ENCODE peak calls at places on chromosomes 7 and 10, in five cellular contexts. V is NCI-H2227 treated with DMSO at 0.1 percent for 48 hours; D is stimulated activated CD4-positive, alpha-beta T cell treated with anti-CD3 and anti-CD28 coated beads, TNF-alpha, amount 100 ng/mL, for 24 hours; A is fibroblast of pulmonary artery; T is T-helper 2 cell. Z is an unnamed sample.

GRCh38 chr7:117654780-117655179 is 175.0 kb downstream of the CFTR start:
- DNase-seq in V (no peak), T (no peak), A (peak; percentile 51), D (no peak), Z (no peak)

GRCh38 chr10:33735463-33735862 is 401.0 kb upstream of the NRP1 start:
- DNase-seq in V (no peak), A (peak; percentile 25), T (no peak), D (no peak), Z (peak; percentile 82)

GRCh38 chr10:79409038-79410035 is 36.1 kb downstream of the ZCCHC24 start:
- DNase-seq in A (no peak), T (no peak), V (no peak), D (no peak), Z (no peak)

GRCh38 chr7:135758531-135758932 is 9.9 kb upstream of the FAM180A start:
- DNase-seq in V (no peak), T (no peak), D (no peak), A (peak; percentile 77), Z (no peak)

GRCh38 chr10:88990528-88991160 is at the start of gene FAS:
- DNase-seq in D (peak; percentile 54), T (peak; percentile 66), A (peak; percentile 78), V (no peak), Z (peak; percentile 66)

GRCh38 chr7:96658011-96658391 is 51.6 kb downstream of the SEM1 start:
- DNase-seq in D (no peak), A (no peak), T (no peak), V (no peak), Z (no peak)

GRCh38 chr10:18606051-18606730 is 45.2 kb downstream of the NSUN6 start:
- DNase-seq in A (no peak), D (no peak), V (no peak), T (no peak), Z (no peak)

GRCh38 chr7:70498232-70498631 is 633.7 kb upstream of the GALNT17 start:
- DNase-seq in A (no peak), T (no peak), V (no peak), D (no peak), Z (no peak)

GRCh38 chr10:1361411-1362105 is 305.4 kb downstream of the WDR37 start:
- DNase-seq in T (no peak), D (no peak), A (no peak), V (no peak), Z (no peak)

GRCh38 chr10:28359334-28359733 is 56.5 kb upstream of the MPP7 start:
- DNase-seq in A (no peak), T (no peak), V (no peak), D (no peak), Z (peak; percentile 30)

GRCh38 chr7:140054751-140055150 is 8.0 kb downstream of the PARP12 start:
- DNase-seq in A (no peak), T (no peak), D (no peak), V (no peak), Z (no peak)

GRCh38 chr10:122054046-122055025 is 65.4 kb downstream of the TACC2 start:
- DNase-seq in V (no peak), T (no peak), A (peak; percentile 84), D (no peak), Z (peak; percentile 67)

GRCh38 chr10:103493362-103493871 is at the start of gene NEURL1:
- DNase-seq in D (no peak), T (no peak), V (peak; percentile 2), A (no peak), Z (no peak)

GRCh38 chr10:73405556-73405955 is 8.3 kb downstream of the ANXA7 start:
- DNase-seq in T (no peak), D (no peak), V (no peak), A (no peak), Z (no peak)

GRCh38 chr7:1160665-1161010 is 642 bp upstream of the ZFAND2A start:
- DNase-seq in D (no peak), V (no peak), A (no peak), T (no peak), Z (no peak)

GRCh38 chr10:96366508-96366907 is 7.7 kb upstream of the OPALIN start:
- DNase-seq in V (no peak), A (no peak), D (no peak), T (no peak), Z (peak; percentile 75)

GRCh38 chr7:29282819-29283414 is 88.3 kb downstream of the CHN2 start:
- DNase-seq in D (no peak), A (no peak), V (no peak), T (no peak), Z (no peak)

GRCh38 chr7:149719050-149719899 is 54.1 kb downstream of the ZNF467 start:
- DNase-seq in D (no peak), A (peak; percentile 70), T (no peak), V (no peak), Z (no peak)

GRCh38 chr7:76397409-76398183 is 11.9 kb downstream of the SSC4D start:
- DNase-seq in V (peak; percentile 63), T (peak; percentile 76), D (peak; percentile 72), A (peak; percentile 71), Z (peak; percentile 78)

GRCh38 chr10:3978174-3978573 is 193.2 kb upstream of the KLF6 start:
- DNase-seq in T (no peak), A (peak; percentile 33), D (no peak), V (no peak), Z (peak; percentile 57)

GRCh38 chr10:11631890-11632587 is 20.6 kb upstream of the USP6NL start:
- DNase-seq in A (no peak), T (no peak), D (no peak), V (no peak), Z (no peak)

GRCh38 chr7:93530701-93531100 is 43.8 kb downstream of the CALCR start:
- DNase-seq in T (no peak), V (no peak), A (no peak), D (no peak), Z (no peak)

GRCh38 chr10:80473692-80474596 is 19.8 kb downstream of the TSPAN14 start:
- DNase-seq in V (no peak), T (no peak), A (no peak), D (no peak), Z (no peak)

GRCh38 chr7:43294080-43294630 is 181.7 kb downstream of the HECW1 start:
- DNase-seq in A (peak; percentile 78), D (no peak), T (no peak), V (no peak), Z (peak; percentile 84)

GRCh38 chr10:131693766-131694165 is 207.0 kb upstream of the PPP2R2D start:
- DNase-seq in A (no peak), D (no peak), V (no peak), T (no peak), Z (no peak)

GRCh38 chr7:4830176-4830575 is 31.7 kb downstream of the PAPOLB start:
- DNase-seq in D (peak; percentile 29), V (no peak), T (peak; percentile 14), A (peak; percentile 74), Z (peak; percentile 44)

Z was measured in PC-3.